ENCODE peak calls at places on chromosomes 13 and 19, in five cellular contexts. O is activated naive CD8-positive, alpha-beta T cell treated with anti-CD3 and anti-CD28 coated beads for 36 hours; A is AG04450; G is erythroblast; B is upper lobe of right lung. N is an unnamed sample.

GRCh38 chr19:13796301-13797057 is 1.2 kb downstream of the ZSWIM4 start:
- DNase-seq in O (no peak), A (peak), G (peak), B (peak), N (peak)

GRCh38 chr19:37932985-37933953 is 26.3 kb downstream of the SIPA1L3 start:
- DNase-seq in O (no peak), A (peak), G (no peak), B (no peak), N (no peak)

GRCh38 chr13:59680429-59681024 is 483.2 kb downstream of the DIAPH3 start:
- DNase-seq in O (no peak), A (no peak), G (peak), B (no peak), N (no peak)

GRCh38 chr19:932647-933552 is 7.1 kb downstream of the ARID3A start:
- DNase-seq in O (peak), A (peak), G (no peak), B (peak), N (peak)

GRCh38 chr19:290539-291521 is at the start of gene PLPP2:
- DNase-seq in O (no peak), A (no peak), G (no peak), B (peak), N (peak)

GRCh38 chr19:49687566-49688316 is 1.7 kb upstream of the ADM5 start:
- DNase-seq in O (no peak), A (no peak), G (no peak), B (no peak), N (no peak)

GRCh38 chr19:46487802-46488445 is 7.7 kb downstream of the PNMA8B start:
- DNase-seq in O (peak), A (no peak), G (peak), B (peak), N (peak)

GRCh38 chr13:99655351-99656091 is 154.2 kb downstream of the TM9SF2 start:
- DNase-seq in O (peak), A (no peak), G (peak), B (no peak), N (no peak)

GRCh38 chr13:20728579-20729300 is 25.2 kb downstream of the IL17D start:
- DNase-seq in O (no peak), A (no peak), G (no peak), B (no peak), N (no peak)

GRCh38 chr13:106114981-106115554 is 420.4 kb downstream of the EFNB2 start:
- DNase-seq in O (no peak), A (peak), G (no peak), B (no peak), N (no peak)

GRCh38 chr13:33353210-33353609 is 67.7 kb upstream of the STARD13 start:
- DNase-seq in O (no peak), A (no peak), G (no peak), B (peak), N (peak)

GRCh38 chr19:2636897-2637683 is 65.4 kb downstream of the GNG7 start:
- DNase-seq in O (peak), A (no peak), G (peak), B (peak), N (peak)

GRCh38 chr13:94020833-94021232 is 458.6 kb downstream of the DCT start:
- DNase-seq in O (no peak), A (no peak), G (no peak), B (no peak), N (no peak)

GRCh38 chr13:93660664-93661063 is 434.1 kb downstream of the GPC6 start:
- DNase-seq in O (no peak), A (no peak), G (no peak), B (no peak), N (no peak)

GRCh38 chr13:95833126-95833525 is 156.2 kb downstream of the DNAJC3 start:
- DNase-seq in O (no peak), A (no peak), G (no peak), B (no peak), N (no peak)

GRCh38 chr19:55467236-55468053 is 2.9 kb upstream of the C19orf85 start:
- DNase-seq in O (peak), A (no peak), G (peak), B (peak), N (peak)

GRCh38 chr13:27442071-27442647 is 8.2 kb downstream of the MTIF3 start:
- DNase-seq in O (peak), A (no peak), G (no peak), B (no peak), N (no peak)

GRCh38 chr13:94784066-94784465 is 71.7 kb upstream of the SOX21 start:
- DNase-seq in O (no peak), A (no peak), G (no peak), B (no peak), N (no peak)

GRCh38 chr13:84973661-84974060 is 825.6 kb downstream of the SLITRK6 start:
- DNase-seq in O (no peak), A (no peak), G (no peak), B (no peak), N (no peak)

GRCh38 chr19:18279516-18280246 is 1.7 kb downstream of the JUND start:
- DNase-seq in O (peak), A (peak), G (peak), B (peak), N (peak)

GRCh38 chr19:751501-752341 is 809 bp downstream of the MISP start:
- DNase-seq in O (no peak), A (peak), G (no peak), B (no peak), N (no peak)

GRCh38 chr19:35793381-35794165 is 18.2 kb downstream of the ARHGAP33 start:
- DNase-seq in O (no peak), A (no peak), G (no peak), B (no peak), N (no peak)

GRCh38 chr19:6042776-6043726 is 65.1 kb upstream of the RANBP3 start:
- DNase-seq in O (no peak), A (no peak), G (no peak), B (no peak), N (no peak)

GRCh38 chr13:57740719-57741118 is 109.2 kb downstream of the PCDH17 start:
- DNase-seq in O (no peak), A (no peak), G (no peak), B (no peak), N (no peak)

GRCh38 chr13:29503041-29503837 is 92.2 kb downstream of the SLC7A1 start:
- DNase-seq in O (peak), A (no peak), G (peak), B (no peak), N (no peak)

GRCh38 chr19:10766681-10767201 is 48.9 kb downstream of the DNM2 start:
- DNase-seq in O (no peak), A (no peak), G (no peak), B (no peak), N (no peak)

GRCh38 chr13:100490692-100491091 is 97.9 kb downstream of the GGACT start:
- DNase-seq in O (no peak), A (no peak), G (no peak), B (no peak), N (no peak)

GRCh38 chr19:42068361-42068755 is 1.6 kb downstream of the GRIK5 start:
- DNase-seq in O (no peak), A (no peak), G (no peak), B (no peak), N (no peak)

GRCh38 chr13:27822258-27822872 is 30.1 kb downstream of the GSX1 start:
- DNase-seq in O (no peak), A (no peak), G (no peak), B (no peak), N (no peak)

GRCh38 chr19:51282335-51282734 is 29.1 kb upstream of the IGLON5 start:
- DNase-seq in O (no peak), A (no peak), G (no peak), B (no peak), N (no peak)

GRCh38 chr13:88142653-88143052 is 471.5 kb downstream of the SLITRK5 start:
- DNase-seq in O (no peak), A (no peak), G (no peak), B (no peak), N (no peak)

GRCh38 chr13:51223284-51224270 is 1.4 kb downstream of the FAM124A start:
- DNase-seq in O (no peak), A (no peak), G (no peak), B (no peak), N (no peak)